ENCODE peak calls at places on chromosomes 13 and 19, in ten cellular contexts. G is colonic mucosa; E is CD4-positive, alpha-beta T cell; Z is SK-N-DZ; U is Caki2; T is nephron progenitor cell; B is mammary epithelial cell; P is brain pericyte; D is ELR; I is substantia nigra. M is an unnamed sample.

GRCh38 chr19:17281391-17282304 is at the start of gene ANKLE1:
- DNase-seq in Z (no peak), U (no peak), G (no peak), T (peak), E (peak), I (no peak), B (no peak), P (no peak), D (peak), M (no peak)

GRCh38 chr19:17302391-17303166 is 646 bp downstream of the ABHD8 start:
- DNase-seq in G (no peak), Z (no peak), I (peak), D (no peak), E (no peak), T (peak), B (no peak), U (no peak), P (no peak), M (peak)

GRCh38 chr19:1945899-1946298 is 4.9 kb downstream of the CSNK1G2 start:
- DNase-seq in U (no peak), G (peak), P (no peak), T (peak), Z (peak), I (no peak), E (no peak), B (no peak), D (peak), M (no peak)

GRCh38 chr19:42422576-42423461 is 4.4 kb downstream of the LIPE start:
- DNase-seq in E (peak), I (peak), Z (peak), B (peak), P (no peak), U (no peak), G (peak), D (peak), T (peak), M (no peak)

GRCh38 chr19:4568884-4569283 is 9.4 kb upstream of the SEMA6B start:
- DNase-seq in I (no peak), P (no peak), B (no peak), T (no peak), Z (no peak), E (no peak), G (no peak), U (no peak), D (no peak), M (no peak)

GRCh38 chr19:30320466-30320865 is 51.7 kb upstream of the ZNF536 start:
- DNase-seq in G (no peak), I (no peak), U (no peak), B (no peak), T (no peak), E (no peak), D (no peak), P (no peak), Z (no peak), M (no peak)

GRCh38 chr19:16969127-16969526 is 57.5 kb downstream of the CPAMD8 start:
- DNase-seq in B (peak), D (peak), G (no peak), Z (no peak), P (no peak), I (no peak), E (no peak), U (no peak), T (no peak), M (no peak)

GRCh38 chr13:39777527-39778061 is 122.1 kb downstream of the COG6 start:
- DNase-seq in P (peak), U (peak), B (peak), I (no peak), E (no peak), G (no peak), Z (no peak), T (no peak), D (peak), M (no peak)

GRCh38 chr19:7947939-7948338 is 4.5 kb upstream of the TIMM44 start:
- DNase-seq in E (no peak), T (no peak), D (peak), P (no peak), Z (no peak), U (no peak), B (peak), I (no peak), G (no peak), M (no peak)

GRCh38 chr13:99228737-99229691 is 28.4 kb downstream of the UBAC2 start:
- DNase-seq in B (peak), P (no peak), G (no peak), Z (no peak), D (peak), I (no peak), E (no peak), T (no peak), U (peak), M (no peak)

GRCh38 chr19:3761382-3762129 is at the start of gene APBA3:
- DNase-seq in E (peak), I (peak), B (peak), Z (peak), U (peak), P (peak), T (peak), D (peak), G (peak), M (peak)

GRCh38 chr19:48398329-48399235 is 5.1 kb downstream of the GRIN2D start:
- DNase-seq in E (peak), B (peak), D (peak), U (no peak), P (no peak), G (peak), Z (peak), I (peak), T (peak), M (peak)

GRCh38 chr19:33409906-33410685 is 36.6 kb downstream of the CEBPG start:
- DNase-seq in T (no peak), Z (no peak), P (no peak), G (no peak), E (no peak), U (no peak), I (no peak), B (no peak), D (no peak), M (peak)

GRCh38 chr13:28339419-28339818 is 155.5 kb downstream of the FLT1 start:
- DNase-seq in U (no peak), G (no peak), D (peak), B (no peak), Z (no peak), P (no peak), I (no peak), T (no peak), E (no peak), M (no peak)

GRCh38 chr13:99302637-99303505 is 4.3 kb downstream of the GPR183 start:
- DNase-seq in E (no peak), T (no peak), P (no peak), B (no peak), D (no peak), U (no peak), Z (no peak), I (no peak), G (no peak), M (no peak)

GRCh38 chr19:13062317-13062716 is 40.3 kb downstream of the LYL1 start:
- DNase-seq in T (no peak), G (no peak), U (no peak), Z (no peak), D (no peak), I (no peak), E (no peak), B (no peak), P (no peak), M (no peak)

GRCh38 chr19:33960566-33960965 is 163.9 kb downstream of the KCTD15 start:
- DNase-seq in Z (no peak), I (no peak), B (no peak), E (no peak), P (no peak), U (no peak), D (no peak), T (no peak), G (no peak), M (no peak)

GRCh38 chr13:21637296-21637695 is 33.3 kb upstream of the MICU2 start:
- DNase-seq in T (no peak), D (peak), P (no peak), B (peak), I (no peak), Z (no peak), U (peak), G (peak), E (no peak), M (no peak)